ENCODE peak calls at places on chromosomes 4 and X, in five cellular contexts. One of them, this sample, is unnamed.

GRCh38 chr4:17055788-17056187 is 157.3 kb upstream of the LDB2 start:
- DNase-seq in CD8-positive, alpha-beta T cell: no peak
- DNase-seq in GM13976: no peak
- DNase-seq in activated CD4-positive, alpha-beta T cell treated with anti-CD3 and anti-CD28 coated beads, Interleukin-2, amount 50 U/mL, for 1 hour: no peak
- DNase-seq in AG04449: peak; percentile 82
- DNase-seq in this sample: no peak

GRCh38 chr4:10383417-10383816 is 73.8 kb downstream of the ZNF518B start:
- DNase-seq in activated CD4-positive, alpha-beta T cell treated with anti-CD3 and anti-CD28 coated beads, Interleukin-2, amount 50 U/mL, for 1 hour: no peak
- DNase-seq in CD8-positive, alpha-beta T cell: no peak
- DNase-seq in GM13976: no peak
- DNase-seq in AG04449: no peak
- DNase-seq in this sample: no peak

GRCh38 chr4:75547647-75548387 is 8.0 kb upstream of the ODAPH start:
- DNase-seq in GM13976: no peak
- DNase-seq in activated CD4-positive, alpha-beta T cell treated with anti-CD3 and anti-CD28 coated beads, Interleukin-2, amount 50 U/mL, for 1 hour: no peak
- DNase-seq in AG04449: no peak
- DNase-seq in CD8-positive, alpha-beta T cell: no peak
- DNase-seq in this sample: no peak

GRCh38 chr4:52376107-52376704 is 282.9 kb downstream of the USP46 start:
- DNase-seq in AG04449: peak; percentile 9
- DNase-seq in activated CD4-positive, alpha-beta T cell treated with anti-CD3 and anti-CD28 coated beads, Interleukin-2, amount 50 U/mL, for 1 hour: no peak
- DNase-seq in GM13976: peak; percentile 34
- DNase-seq in CD8-positive, alpha-beta T cell: no peak
- DNase-seq in this sample: no peak

GRCh38 chr4:183738081-183738673 is 79.1 kb downstream of the TRAPPC11 start:
- DNase-seq in activated CD4-positive, alpha-beta T cell treated with anti-CD3 and anti-CD28 coated beads, Interleukin-2, amount 50 U/mL, for 1 hour: no peak
- DNase-seq in AG04449: no peak
- DNase-seq in CD8-positive, alpha-beta T cell: no peak
- DNase-seq in GM13976: no peak
- DNase-seq in this sample: no peak

GRCh38 chr4:145804134-145804533 is 124.2 kb downstream of the C4orf51 start:
- DNase-seq in GM13976: no peak
- DNase-seq in CD8-positive, alpha-beta T cell: no peak
- DNase-seq in AG04449: peak; percentile 76
- DNase-seq in activated CD4-positive, alpha-beta T cell treated with anti-CD3 and anti-CD28 coated beads, Interleukin-2, amount 50 U/mL, for 1 hour: no peak
- DNase-seq in this sample: no peak

GRCh38 chr4:8703857-8704495 is 111.4 kb downstream of the CPZ start:
- DNase-seq in CD8-positive, alpha-beta T cell: no peak
- DNase-seq in GM13976: no peak
- DNase-seq in activated CD4-positive, alpha-beta T cell treated with anti-CD3 and anti-CD28 coated beads, Interleukin-2, amount 50 U/mL, for 1 hour: no peak
- DNase-seq in AG04449: no peak
- DNase-seq in this sample: no peak

GRCh38 chr4:105767579-105767978 is 59.0 kb downstream of the GSTCD start:
- DNase-seq in GM13976: no peak
- DNase-seq in CD8-positive, alpha-beta T cell: no peak
- DNase-seq in AG04449: no peak
- DNase-seq in activated CD4-positive, alpha-beta T cell treated with anti-CD3 and anti-CD28 coated beads, Interleukin-2, amount 50 U/mL, for 1 hour: no peak
- DNase-seq in this sample: no peak

GRCh38 chr4:2596153-2596552 is 59.7 kb downstream of the FAM193A start:
- DNase-seq in GM13976: no peak
- DNase-seq in AG04449: no peak
- DNase-seq in CD8-positive, alpha-beta T cell: no peak
- DNase-seq in activated CD4-positive, alpha-beta T cell treated with anti-CD3 and anti-CD28 coated beads, Interleukin-2, amount 50 U/mL, for 1 hour: no peak
- DNase-seq in this sample: no peak

GRCh38 chr4:72006576-72006975 is 25.2 kb upstream of the NPFFR2 start:
- DNase-seq in CD8-positive, alpha-beta T cell: no peak
- DNase-seq in GM13976: no peak
- DNase-seq in activated CD4-positive, alpha-beta T cell treated with anti-CD3 and anti-CD28 coated beads, Interleukin-2, amount 50 U/mL, for 1 hour: no peak
- DNase-seq in AG04449: no peak
- DNase-seq in this sample: no peak

GRCh38 chr4:136383126-136383525 is 1149.2 kb downstream of the PCDH18 start:
- DNase-seq in CD8-positive, alpha-beta T cell: no peak
- DNase-seq in activated CD4-positive, alpha-beta T cell treated with anti-CD3 and anti-CD28 coated beads, Interleukin-2, amount 50 U/mL, for 1 hour: no peak
- DNase-seq in GM13976: no peak
- DNase-seq in AG04449: no peak
- DNase-seq in this sample: no peak

GRCh38 chr4:120633810-120634209 is 288.7 kb downstream of the PRDM5 start:
- DNase-seq in GM13976: no peak
- DNase-seq in CD8-positive, alpha-beta T cell: no peak
- DNase-seq in activated CD4-positive, alpha-beta T cell treated with anti-CD3 and anti-CD28 coated beads, Interleukin-2, amount 50 U/mL, for 1 hour: no peak
- DNase-seq in AG04449: no peak
- DNase-seq in this sample: no peak

GRCh38 chrX:123859409-123859827 is 435 bp upstream of the XIAP start:
- DNase-seq in GM13976: no peak
- DNase-seq in AG04449: no peak
- DNase-seq in activated CD4-positive, alpha-beta T cell treated with anti-CD3 and anti-CD28 coated beads, Interleukin-2, amount 50 U/mL, for 1 hour: peak; percentile 47
- DNase-seq in CD8-positive, alpha-beta T cell: peak; percentile 76
- DNase-seq in this sample: no peak

GRCh38 chrX:19673334-19674040 is 158.2 kb upstream of the MAP3K15 start:
- DNase-seq in activated CD4-positive, alpha-beta T cell treated with anti-CD3 and anti-CD28 coated beads, Interleukin-2, amount 50 U/mL, for 1 hour: no peak
- DNase-seq in AG04449: peak; percentile 74
- DNase-seq in CD8-positive, alpha-beta T cell: no peak
- DNase-seq in GM13976: no peak
- DNase-seq in this sample: no peak

GRCh38 chr4:126583509-126583908 is 1049.2 kb upstream of the INTU start:
- DNase-seq in AG04449: no peak
- DNase-seq in activated CD4-positive, alpha-beta T cell treated with anti-CD3 and anti-CD28 coated beads, Interleukin-2, amount 50 U/mL, for 1 hour: no peak
- DNase-seq in GM13976: no peak
- DNase-seq in CD8-positive, alpha-beta T cell: no peak
- DNase-seq in this sample: no peak

GRCh38 chrX:15202458-15203177 is 67.3 kb downstream of the ASB9 start:
- DNase-seq in CD8-positive, alpha-beta T cell: no peak
- DNase-seq in GM13976: no peak
- DNase-seq in activated CD4-positive, alpha-beta T cell treated with anti-CD3 and anti-CD28 coated beads, Interleukin-2, amount 50 U/mL, for 1 hour: no peak
- DNase-seq in AG04449: no peak
- DNase-seq in this sample: no peak

GRCh38 chr4:119490335-119490734 is 138.3 kb downstream of the PDE5A start:
- DNase-seq in GM13976: no peak
- DNase-seq in CD8-positive, alpha-beta T cell: no peak
- DNase-seq in AG04449: no peak
- DNase-seq in activated CD4-positive, alpha-beta T cell treated with anti-CD3 and anti-CD28 coated beads, Interleukin-2, amount 50 U/mL, for 1 hour: no peak
- DNase-seq in this sample: no peak

GRCh38 chr4:150280081-150280950 is 202.1 kb downstream of the DCLK2 start:
- DNase-seq in GM13976: no peak
- DNase-seq in AG04449: peak; percentile 74
- DNase-seq in activated CD4-positive, alpha-beta T cell treated with anti-CD3 and anti-CD28 coated beads, Interleukin-2, amount 50 U/mL, for 1 hour: no peak
- DNase-seq in CD8-positive, alpha-beta T cell: no peak
- DNase-seq in this sample: no peak

GRCh38 chr4:39620551-39620950 is 18.1 kb downstream of the SMIM14 start:
- DNase-seq in activated CD4-positive, alpha-beta T cell treated with anti-CD3 and anti-CD28 coated beads, Interleukin-2, amount 50 U/mL, for 1 hour: no peak
- DNase-seq in CD8-positive, alpha-beta T cell: no peak
- DNase-seq in GM13976: no peak
- DNase-seq in AG04449: no peak
- DNase-seq in this sample: no peak

GRCh38 chr4:57074753-57075152 is 35.4 kb downstream of the IGFBP7 start:
- DNase-seq in AG04449: peak; percentile 73
- DNase-seq in CD8-positive, alpha-beta T cell: no peak
- DNase-seq in GM13976: no peak
- DNase-seq in activated CD4-positive, alpha-beta T cell treated with anti-CD3 and anti-CD28 coated beads, Interleukin-2, amount 50 U/mL, for 1 hour: no peak
- DNase-seq in this sample: no peak

GRCh38 chrX:64570204-64570603 is 175.0 kb upstream of the MTMR8 start:
- DNase-seq in AG04449: no peak
- DNase-seq in GM13976: no peak
- DNase-seq in CD8-positive, alpha-beta T cell: no peak
- DNase-seq in activated CD4-positive, alpha-beta T cell treated with anti-CD3 and anti-CD28 coated beads, Interleukin-2, amount 50 U/mL, for 1 hour: no peak
- DNase-seq in this sample: no peak

GRCh38 chr4:79652232-79652631 is 244.2 kb upstream of the GK2 start:
- DNase-seq in AG04449: peak; percentile 10
- DNase-seq in GM13976: no peak
- DNase-seq in CD8-positive, alpha-beta T cell: no peak
- DNase-seq in activated CD4-positive, alpha-beta T cell treated with anti-CD3 and anti-CD28 coated beads, Interleukin-2, amount 50 U/mL, for 1 hour: no peak
- DNase-seq in this sample: no peak

GRCh38 chr4:127540497-127541026 is 92.2 kb upstream of the INTU start:
- DNase-seq in CD8-positive, alpha-beta T cell: no peak
- DNase-seq in GM13976: no peak
- DNase-seq in AG04449: no peak
- DNase-seq in activated CD4-positive, alpha-beta T cell treated with anti-CD3 and anti-CD28 coated beads, Interleukin-2, amount 50 U/mL, for 1 hour: no peak
- DNase-seq in this sample: no peak

This sample was measured in activated T-helper 1 cell treated with anti-CD3 and anti-CD28 coated beads, Interleukin-2, amount 50 U/mL, for 16 hours.